ENCODE peak calls at places on chromosomes 6 and 20, in six cellular contexts. Y, K, L, S, F and X are unnamed samples.

GRCh38 chr6:72890671-72891070 is 268.8 kb downstream of the KCNQ5 start:
- DNase-seq in Y (peak; percentile 7), K (no peak), L (no peak), S (no peak), F (peak; percentile 39), X (peak; percentile 28)

GRCh38 chr6:110965629-110966229 is 7.2 kb downstream of the GTF3C6 start:
- DNase-seq in Y (no peak), K (no peak), L (no peak), S (no peak), F (no peak), X (no peak)

GRCh38 chr20:43945391-43946205 is 30.9 kb downstream of the TOX2 start:
- DNase-seq in Y (no peak), K (no peak), L (no peak), S (no peak), F (no peak), X (no peak)

GRCh38 chr20:38789503-38790209 is 15.8 kb upstream of the PPP1R16B start:
- DNase-seq in Y (no peak), K (no peak), L (no peak), S (no peak), F (peak; percentile 79), X (peak; percentile 22)

GRCh38 chr6:1124885-1125284 is 187.0 kb upstream of the FOXQ1 start:
- DNase-seq in Y (no peak), K (no peak), L (no peak), S (no peak), F (no peak), X (no peak)

GRCh38 chr20:4074877-4075455 is 59.6 kb upstream of the RNF24 start:
- DNase-seq in Y (no peak), K (no peak), L (no peak), S (no peak), F (no peak), X (no peak)

GRCh38 chr6:3270258-3270657 is 11.5 kb downstream of the PSMG4 start:
- DNase-seq in Y (no peak), K (no peak), L (peak; percentile 71), S (no peak), F (no peak), X (no peak)

GRCh38 chr6:165701564-165702354 is 38.7 kb upstream of the PDE10A start:
- DNase-seq in Y (no peak), K (no peak), L (no peak), S (no peak), F (no peak), X (no peak)

GRCh38 chr6:170286246-170286933 is 4.5 kb downstream of the DLL1 start:
- DNase-seq in Y (peak; percentile 74), K (no peak), L (peak; percentile 51), S (no peak), F (no peak), X (peak; percentile 40)

GRCh38 chr6:127514396-127515227 is 4.5 kb downstream of the MTCL3 start:
- DNase-seq in Y (peak; percentile 67), K (peak; percentile 45), L (peak; percentile 12), S (no peak), F (peak; percentile 69), X (peak; percentile 36)

GRCh38 chr6:113858605-113859348 is 1.6 kb downstream of the MARCKS start:
- DNase-seq in Y (peak; percentile 92), K (peak; percentile 86), L (peak; percentile 93), S (peak; percentile 93), F (peak; percentile 91), X (peak; percentile 93)

GRCh38 chr6:40340957-40341356 is 246.2 kb downstream of the LRFN2 start:
- DNase-seq in Y (no peak), K (no peak), L (no peak), S (no peak), F (no peak), X (no peak)

GRCh38 chr6:44771647-44772415 is 384.3 kb downstream of the CDC5L start:
- DNase-seq in Y (no peak), K (no peak), L (no peak), S (no peak), F (no peak), X (no peak)

GRCh38 chr6:123055266-123055665 is 59.2 kb downstream of the CLVS2 start:
- DNase-seq in Y (no peak), K (no peak), L (no peak), S (no peak), F (peak; percentile 5), X (no peak)

DNA sequence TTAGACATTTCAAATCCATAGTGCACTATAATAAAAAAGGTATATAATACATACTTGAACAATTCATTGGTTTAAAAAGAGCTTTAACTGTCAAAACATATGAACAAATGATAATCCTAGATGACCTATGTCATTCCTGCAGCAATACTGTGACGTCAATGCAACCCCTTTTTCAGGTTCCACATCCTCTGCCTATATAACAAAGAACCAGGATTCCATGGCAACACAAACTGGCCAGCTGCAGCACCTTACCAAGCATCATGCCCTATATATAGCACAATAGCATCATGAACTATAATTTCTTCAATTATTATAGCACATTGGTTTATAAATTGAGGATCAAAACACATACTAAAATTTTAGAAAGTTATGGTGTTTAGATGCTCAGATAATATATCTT is 578 bp upstream of the PTCHD4 start:
- DNase-seq in Y (peak; percentile 31), K (no peak), L (no peak), S (no peak), F (peak; percentile 20), X (no peak)
- H3K4me3 ChIP-seq in Y (no peak overlapping the region), K (no peak overlapping the region), L (no peak overlapping the region), S (no peak overlapping the region), F (no peak overlapping the region), X (no peak overlapping the region)

DNA sequence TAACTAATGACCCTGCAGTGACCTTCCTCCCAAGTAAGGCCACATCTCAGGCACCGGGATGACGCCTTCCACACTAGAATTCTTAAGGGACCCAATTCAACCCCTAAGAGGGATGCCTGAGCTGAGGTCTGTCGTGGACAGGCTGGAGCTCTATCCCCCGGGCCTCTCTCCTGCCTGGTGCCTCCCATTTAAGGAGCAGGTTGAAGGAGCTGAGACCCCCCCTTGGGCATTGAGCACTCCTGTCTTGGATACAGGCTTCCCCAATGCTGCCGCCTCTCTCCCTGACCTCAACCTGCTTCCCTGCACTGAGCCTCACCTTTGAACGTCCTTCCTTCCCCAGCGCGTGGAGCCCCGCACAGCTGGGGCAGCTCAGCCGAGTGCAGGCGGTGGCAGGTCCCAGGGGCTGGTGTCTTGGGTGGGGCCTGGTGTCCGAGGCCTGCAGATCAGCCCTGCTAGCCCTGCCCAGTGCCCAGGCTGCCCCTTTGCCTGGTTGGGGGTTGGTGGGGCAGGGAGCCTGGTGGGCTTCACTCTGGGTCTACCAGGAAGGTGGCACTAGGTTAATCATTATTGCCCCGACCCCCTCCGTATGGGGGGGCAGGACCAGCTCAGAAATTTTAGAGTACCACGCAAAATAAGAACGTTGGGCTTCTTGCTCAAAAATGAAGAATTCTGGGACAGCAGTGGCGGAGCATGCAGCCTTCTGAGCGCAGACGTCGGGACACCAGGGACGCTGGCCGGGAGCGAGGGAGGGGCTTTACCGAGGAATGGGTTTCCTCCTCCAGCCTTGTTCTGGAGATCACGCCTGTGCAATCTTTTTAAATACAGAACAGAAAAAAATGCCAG is 20.0 kb upstream of the BHLHE23 start:
- DNase-seq in Y (no peak), K (no peak), L (no peak), S (peak; percentile 55), F (no peak), X (no peak)
- TF ChIP-seq CTCF in Y (no peak), K (no peak), L (no peak), S (no peak), F (no peak), X (no peak)

GRCh38 chr6:109429496-109429895 is 10.9 kb downstream of the PPIL6 start:
- DNase-seq in Y (no peak), K (no peak), L (no peak), S (no peak), F (no peak), X (no peak)

GRCh38 chr6:109434456-109434855 is 6.0 kb downstream of the PPIL6 start:
- DNase-seq in Y (peak; percentile 60), K (no peak), L (no peak), S (no peak), F (peak; percentile 55), X (peak; percentile 22)

GRCh38 chr6:109424946-109425345 is 15.5 kb downstream of the PPIL6 start:
- DNase-seq in Y (no peak), K (no peak), L (no peak), S (no peak), F (no peak), X (peak; percentile 44)

GRCh38 chr6:109428889-109429477 is 11.4 kb downstream of the PPIL6 start:
- DNase-seq in Y (peak; percentile 89), K (no peak), L (no peak), S (no peak), F (peak; percentile 50), X (peak; percentile 85)
- H3K4me3 ChIP-seq in Y (peak overlapping the region; percentile 4), K (no peak overlapping the region), L (no peak overlapping the region), S (no peak overlapping the region), F (no peak overlapping the region), X (no peak overlapping the region)

GRCh38 chr20:19735446-19735845 is 22.6 kb upstream of the RIN2 start:
- DNase-seq in Y (peak; percentile 92), K (peak; percentile 46), L (peak; percentile 72), S (peak; percentile 92), F (peak; percentile 95), X (peak; percentile 88)
- TF ChIP-seq CTCF in Y (no peak), K (no peak), L (no peak), S (no peak), F (no peak), X (no peak)

DNA sequence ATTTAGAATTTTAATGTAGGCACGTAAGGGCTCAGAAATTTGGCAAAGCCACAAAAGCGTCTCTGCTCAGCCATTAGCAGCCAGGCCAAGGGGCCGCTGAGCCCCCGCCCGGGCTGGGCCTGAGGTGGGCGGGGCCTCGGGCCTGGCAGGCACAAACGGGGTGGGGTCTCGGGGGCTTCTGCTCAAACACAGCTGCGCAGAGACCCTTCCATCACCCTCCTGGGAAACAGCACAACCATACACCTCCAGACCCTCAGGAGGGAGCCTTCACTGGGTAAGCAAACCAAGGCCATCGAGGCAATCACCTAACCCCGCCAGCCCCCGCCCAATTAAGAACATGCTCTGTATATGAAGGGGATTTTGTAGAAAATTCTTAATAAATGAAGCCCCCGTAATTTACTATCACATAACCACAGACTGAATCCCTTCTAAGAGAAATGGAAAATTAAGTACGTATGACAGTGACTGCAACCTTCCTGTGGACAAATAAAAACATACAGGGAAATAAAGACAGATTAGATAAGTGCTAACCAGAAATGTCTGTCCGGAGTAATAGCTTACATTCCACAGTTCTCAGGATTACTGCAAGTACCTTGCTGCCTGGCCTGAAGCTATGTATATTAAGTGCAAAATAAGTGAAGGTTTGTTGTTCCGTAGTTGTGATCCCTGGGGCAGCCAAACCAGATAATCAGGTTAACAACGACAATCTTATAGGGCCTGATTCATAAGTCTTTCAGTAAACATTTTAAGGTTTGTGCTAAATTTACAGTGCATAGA is 3.0 kb downstream of the NEDD9 start:
- DNase-seq in Y (peak; percentile 46), K (no peak), L (no peak), S (no peak), F (peak; percentile 36), X (no peak)
- H3K4me3 ChIP-seq in Y (peak overlapping the region; percentile 79), K (no peak overlapping the region), L (peak overlapping the region; percentile 58), S (peak overlapping the region; percentile 63), F (peak overlapping the region; percentile 76), X (no peak overlapping the region)

DNA sequence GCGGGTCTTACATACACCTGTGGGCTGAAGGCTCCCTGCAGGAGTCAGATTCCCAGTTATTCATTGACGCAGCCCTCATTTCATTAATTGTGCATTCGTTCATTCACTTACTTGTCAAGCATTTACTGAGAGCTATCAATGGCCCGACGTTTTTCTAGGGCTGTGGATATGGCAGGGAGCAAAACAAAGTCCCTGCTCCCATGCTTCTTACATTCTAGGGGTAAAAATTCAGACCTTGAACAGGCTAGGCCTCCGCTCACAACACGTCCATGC is 369 bp upstream of the NSFL1C start:
- DNase-seq in Y (no peak), K (no peak), L (no peak), S (no peak), F (no peak), X (no peak)
- TF ChIP-seq CTCF in Y (no peak), K (no peak), L (no peak), S (no peak), F (no peak), X (no peak)